ENCODE peak calls at places on chromosome 16, in six cellular contexts. F is astrocyte of the spinal cord, G is AG09309, R is coronary artery, N is stomach, H is mucosa of descending colon. Q is an unnamed sample.

GRCh38 chr16:56286819-56287218 is 95.5 kb downstream of the GNAO1 start:
- DNase-seq in F (no peak), G (no peak), R (no peak), N (no peak), H (no peak), Q (no peak)

GRCh38 chr16:2584742-2585650 is 47.2 kb downstream of the PDPK1 start:
- DNase-seq in F (peak), G (no peak), R (peak), N (no peak), H (peak), Q (no peak)

GRCh38 chr16:6258056-6258455 is 1074.6 kb upstream of the RBFOX1 start:
- DNase-seq in F (no peak), G (no peak), R (no peak), N (no peak), H (no peak), Q (no peak)

GRCh38 chr16:10947211-10947787 is 2.9 kb downstream of the CLEC16A start:
- DNase-seq in F (no peak), G (no peak), R (no peak), N (no peak), H (peak), Q (no peak)

GRCh38 chr16:50668368-50669008 is 12.6 kb downstream of the SNX20 start:
- DNase-seq in F (no peak), G (no peak), R (no peak), N (peak), H (no peak), Q (no peak)

GRCh38 chr16:84993926-84994325 is 17.4 kb downstream of the ZDHHC7 start:
- DNase-seq in F (no peak), G (no peak), R (no peak), N (no peak), H (no peak), Q (no peak)

GRCh38 chr16:18966791-18967190 is 16.9 kb upstream of the TMC7 start:
- DNase-seq in F (no peak), G (no peak), R (no peak), N (no peak), H (no peak), Q (no peak)

GRCh38 chr16:89974860-89975259 is 26.3 kb downstream of the DEF8 start:
- DNase-seq in F (no peak), G (no peak), R (no peak), N (no peak), H (no peak), Q (no peak)

GRCh38 chr16:14501331-14502255 is 128.5 kb downstream of the PARN start:
- DNase-seq in F (peak), G (peak), R (peak), N (peak), H (peak), Q (no peak)

GRCh38 chr16:21265104-21265825 is 12.8 kb downstream of the CRYM start:
- DNase-seq in F (no peak), G (no peak), R (peak), N (no peak), H (no peak), Q (no peak)

GRCh38 chr16:49596119-49596518 is 222.5 kb downstream of the C16orf78 start:
- DNase-seq in F (peak), G (no peak), R (peak), N (peak), H (no peak), Q (no peak)

GRCh38 chr16:77359065-77359502 is 75.8 kb downstream of the ADAMTS18 start:
- DNase-seq in F (peak), G (no peak), R (no peak), N (no peak), H (no peak), Q (no peak)

GRCh38 chr16:27690604-27691003 is 140.7 kb downstream of the KATNIP start:
- DNase-seq in F (peak), G (no peak), R (no peak), N (no peak), H (no peak), Q (no peak)

GRCh38 chr16:46612121-46612520 is 9.1 kb downstream of the SHCBP1 start:
- DNase-seq in F (no peak), G (no peak), R (no peak), N (no peak), H (no peak), Q (no peak)

GRCh38 chr16:50448522-50448921 is 79.7 kb upstream of the BRD7 start:
- DNase-seq in F (no peak), G (no peak), R (no peak), N (no peak), H (no peak), Q (no peak)

GRCh38 chr16:87874639-87875472 is 5.5 kb upstream of the SLC7A5 start:
- DNase-seq in F (no peak), G (no peak), R (no peak), N (no peak), H (no peak), Q (no peak)

GRCh38 chr16:48318630-48319029 is 66.6 kb downstream of the SIAH1 start:
- DNase-seq in F (peak), G (no peak), R (no peak), N (no peak), H (no peak), Q (no peak)

GRCh38 chr16:57627184-57627871 is 1.1 kb upstream of the ADGRG1 start:
- DNase-seq in F (peak), G (peak), R (no peak), N (no peak), H (no peak), Q (no peak)

GRCh38 chr16:57629516-57630401 is 1.3 kb downstream of the ADGRG1 start:
- DNase-seq in F (no peak), G (no peak), R (no peak), N (no peak), H (no peak), Q (no peak)

GRCh38 chr16:57626420-57627170 is 1.8 kb upstream of the ADGRG1 start:
- DNase-seq in F (no peak), G (no peak), R (no peak), N (no peak), H (no peak), Q (no peak)

GRCh38 chr16:57628782-57629181 is 352 bp downstream of the ADGRG1 start:
- DNase-seq in F (no peak), G (no peak), R (no peak), N (no peak), H (no peak), Q (no peak)

GRCh38 chr16:57628008-57628781 is at the start of gene ADGRG1:
- DNase-seq in F (peak), G (peak), R (peak), N (peak), H (peak), Q (no peak)
- TF ChIP-seq CTCF in F (no peak), G (no peak), R (no peak), N (peak), H (no peak), Q (no peak)

GRCh38 chr16:68695575-68695974 is 41.5 kb upstream of the CDH1 start:
- DNase-seq in F (no peak), G (no peak), R (no peak), N (no peak), H (no peak), Q (no peak)

GRCh38 chr16:68698091-68698490 is 39.0 kb upstream of the CDH1 start:
- DNase-seq in F (no peak), G (no peak), R (no peak), N (no peak), H (no peak), Q (no peak)

GRCh38 chr16:68700120-68700519 is 37.0 kb upstream of the CDH1 start:
- DNase-seq in F (no peak), G (peak), R (no peak), N (no peak), H (no peak), Q (no peak)

DNA sequence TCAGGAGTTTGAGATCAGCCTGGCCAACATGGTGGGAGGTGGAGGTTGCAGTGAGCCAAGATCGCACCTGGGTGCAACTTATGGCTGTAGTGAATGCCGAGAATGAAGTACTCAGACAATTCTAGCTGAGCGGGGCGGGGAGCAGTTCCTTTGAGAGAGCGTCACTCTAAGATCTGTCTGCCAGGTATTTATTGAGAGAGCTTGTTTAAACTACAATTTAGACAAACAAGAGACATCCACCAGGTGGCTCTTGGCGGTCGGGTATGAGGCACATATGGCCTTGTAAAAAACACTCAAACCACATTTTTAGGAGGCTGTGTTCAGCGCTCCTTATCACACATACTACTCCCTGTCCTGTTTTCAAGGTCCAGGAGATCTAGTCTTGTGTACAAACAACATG is 40.6 kb upstream of the CDH1 start:
- DNase-seq in F (no peak), G (no peak), R (no peak), N (no peak), H (no peak), Q (no peak)
- TF ChIP-seq CTCF in F (no peak), G (no peak), R (no peak), N (no peak), H (no peak), Q (no peak)

DNA sequence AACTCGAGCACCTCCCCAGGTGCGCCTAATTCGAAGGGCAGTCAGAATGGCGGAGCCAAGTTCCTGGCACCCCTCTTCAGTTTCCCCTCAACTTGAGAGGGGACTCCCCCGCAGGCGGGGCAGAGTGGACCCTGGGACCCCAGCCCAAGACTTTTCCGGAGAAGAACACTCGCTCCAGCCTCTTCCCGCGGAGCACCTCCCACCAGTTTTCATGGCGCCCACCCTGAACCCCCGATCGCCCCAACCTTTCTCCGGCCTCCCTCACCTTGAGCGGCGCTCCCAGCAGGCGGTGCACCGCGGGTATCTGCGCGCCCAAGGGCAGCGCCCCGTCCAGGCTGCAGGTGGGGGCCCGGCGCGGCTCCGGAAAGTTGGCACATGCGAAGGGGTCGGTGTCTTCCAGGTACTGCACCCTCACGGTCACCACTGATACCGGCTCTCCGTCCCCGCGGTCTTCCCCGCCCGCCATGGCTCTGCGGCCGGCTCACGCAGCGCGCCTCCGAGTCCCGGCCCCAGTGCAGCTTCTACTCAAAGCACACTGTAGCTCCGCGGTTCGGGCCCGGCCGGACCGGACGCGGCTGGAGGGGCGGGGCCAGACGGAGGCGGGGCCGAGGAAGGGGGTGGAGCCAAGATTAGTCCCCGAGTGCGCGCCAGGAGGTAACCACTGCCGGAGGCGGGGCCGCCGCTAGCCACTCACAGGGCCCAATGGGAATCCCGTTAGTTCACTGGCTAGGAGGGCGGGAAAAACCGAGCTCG is at the start of gene FHOD1:
- DNase-seq in F (peak), G (peak), R (peak), N (peak), H (peak), Q (peak)
- TF ChIP-seq CTCF in F (no peak), G (no peak), R (no peak), N (no peak), H (peak), Q (no peak)

DNA sequence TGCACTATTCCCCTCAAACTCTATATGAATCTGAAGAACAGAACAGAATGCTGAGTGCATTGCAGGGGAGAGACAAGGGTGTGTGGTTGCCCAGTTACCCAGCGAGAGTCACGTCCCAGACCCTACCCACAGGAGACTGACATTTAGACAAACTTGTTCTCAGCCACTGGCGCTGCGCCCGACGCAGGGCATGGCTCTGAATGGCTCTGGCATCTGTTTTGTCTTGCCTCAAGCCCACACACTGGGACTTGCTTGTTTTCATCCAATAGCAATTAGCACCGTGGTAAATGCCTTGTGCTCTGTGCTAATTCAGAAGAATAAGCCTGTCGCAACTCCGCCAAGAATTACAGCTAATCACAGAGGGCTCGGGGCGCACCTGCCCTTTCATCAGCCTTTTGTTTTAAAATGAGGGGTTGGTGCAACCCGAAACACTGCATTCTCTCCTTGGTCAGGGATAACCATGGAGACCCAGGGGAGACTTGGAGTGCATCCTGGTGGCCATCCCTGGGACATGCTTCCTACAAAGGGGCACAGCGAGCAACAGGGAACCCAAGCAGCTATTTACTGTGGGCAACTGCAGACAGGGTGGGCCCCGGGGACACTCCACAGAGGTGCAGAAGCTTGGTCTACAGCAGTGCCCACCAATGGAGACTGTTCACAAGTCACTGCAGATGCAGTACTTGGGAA is 220.5 kb upstream of the ZFHX3 start:
- DNase-seq in F (no peak), G (no peak), R (no peak), N (no peak), H (no peak), Q (no peak)
- TF ChIP-seq CTCF in F (peak), G (peak), R (no peak), N (no peak), H (no peak), Q (no peak)

GRCh38 chr16:86048221-86048620 is 149.3 kb downstream of the IRF8 start:
- DNase-seq in F (no peak), G (no peak), R (no peak), N (no peak), H (no peak), Q (no peak)

GRCh38 chr16:86049641-86050040 is 150.7 kb downstream of the IRF8 start:
- DNase-seq in F (no peak), G (no peak), R (no peak), N (no peak), H (no peak), Q (no peak)

GRCh38 chr16:86050591-86051375 is 151.8 kb downstream of the IRF8 start:
- DNase-seq in F (no peak), G (no peak), R (no peak), N (no peak), H (no peak), Q (no peak)

GRCh38 chr16:86050111-86050510 is 151.1 kb downstream of the IRF8 start:
- DNase-seq in F (no peak), G (no peak), R (no peak), N (no peak), H (no peak), Q (no peak)

GRCh38 chr16:86048882-86049585 is 150.1 kb downstream of the IRF8 start:
- DNase-seq in F (no peak), G (no peak), R (no peak), N (no peak), H (no peak), Q (no peak)
- TF ChIP-seq CTCF in F (no peak), G (no peak), R (no peak), N (no peak), H (no peak), Q (no peak)

DNA sequence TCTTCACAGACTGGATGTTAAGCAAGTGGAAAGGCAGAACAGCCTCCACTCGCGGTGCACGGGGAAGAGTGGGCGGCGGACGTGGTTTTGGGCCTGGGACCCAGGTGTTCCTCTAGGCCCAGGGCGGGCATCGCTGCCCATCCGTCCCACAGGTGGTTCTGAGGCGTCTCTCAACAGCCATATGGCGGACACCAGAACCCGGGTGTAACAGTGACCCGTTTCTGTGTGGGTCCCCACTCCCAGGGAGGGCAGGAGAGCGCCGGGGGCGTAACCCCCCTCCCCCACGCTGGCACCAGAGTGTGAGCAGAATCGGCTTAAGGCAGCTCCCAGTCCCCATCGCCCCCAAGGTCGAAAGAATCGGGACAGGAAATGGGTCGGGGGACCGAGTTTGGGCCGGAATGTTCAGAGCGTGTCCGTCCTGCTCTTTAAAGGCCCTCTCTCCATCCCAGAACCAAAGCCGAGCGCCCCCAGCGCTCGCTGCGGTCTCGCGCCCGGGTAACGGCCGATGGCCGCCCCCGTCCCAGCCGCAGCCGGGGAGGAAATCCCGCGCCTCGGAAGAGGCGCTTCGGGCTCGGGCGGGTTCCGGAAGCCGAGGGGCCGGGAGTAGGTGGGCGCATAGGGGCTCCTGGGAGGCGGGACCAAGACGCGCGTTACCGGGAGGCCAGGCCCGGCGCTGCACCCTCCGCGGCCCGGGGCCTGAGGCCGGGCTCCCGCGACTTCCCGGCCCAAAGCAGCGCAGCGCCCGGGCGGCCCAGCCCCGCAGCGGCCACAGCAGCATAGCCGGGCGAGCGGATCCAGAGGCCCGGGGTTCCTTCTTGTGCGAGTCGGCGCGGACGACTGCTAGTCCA is at the start of gene TK2:
- DNase-seq in F (peak), G (no peak), R (no peak), N (peak), H (peak), Q (peak)
- TF ChIP-seq CTCF in F (no peak), G (peak), R (no peak), N (no peak), H (no peak), Q (peak)

GRCh38 chr16:67279296-67280089 is at the start of gene PLEKHG4:
- DNase-seq in F (peak), G (no peak), R (no peak), N (peak), H (peak), Q (peak)
- TF ChIP-seq CTCF in F (peak), G (peak), R (peak), N (no peak), H (peak), Q (peak)

GRCh38 chr16:29912087-29912486 is 11.8 kb downstream of the ASPHD1 start:
- DNase-seq in F (no peak), G (no peak), R (no peak), N (no peak), H (no peak), Q (no peak)

GRCh38 chr16:29913514-29913913 is 12.5 kb downstream of the KCTD13 start:
- DNase-seq in F (no peak), G (no peak), R (no peak), N (no peak), H (no peak), Q (no peak)

GRCh38 chr16:29920690-29921371 is 5.2 kb downstream of the KCTD13 start:
- DNase-seq in F (no peak), G (no peak), R (no peak), N (no peak), H (no peak), Q (no peak)

GRCh38 chr16:29915590-29916247 is 10.3 kb downstream of the KCTD13 start:
- DNase-seq in F (no peak), G (peak), R (no peak), N (no peak), H (no peak), Q (no peak)

GRCh38 chr16:29916979-29917378 is 9.0 kb downstream of the KCTD13 start:
- DNase-seq in F (no peak), G (no peak), R (no peak), N (no peak), H (no peak), Q (no peak)
- TF ChIP-seq CTCF in F (no peak), G (no peak), R (no peak), N (no peak), H (no peak), Q (no peak)

GRCh38 chr16:7688811-7689210 is 356.2 kb downstream of the RBFOX1 start:
- DNase-seq in F (no peak), G (no peak), R (no peak), N (no peak), H (no peak), Q (no peak)

GRCh38 chr16:7691533-7691932 is 358.9 kb downstream of the RBFOX1 start:
- DNase-seq in F (no peak), G (no peak), R (no peak), N (no peak), H (no peak), Q (no peak)

GRCh38 chr16:7689234-7689633 is 356.6 kb downstream of the RBFOX1 start:
- DNase-seq in F (no peak), G (no peak), R (no peak), N (no peak), H (no peak), Q (no peak)
- TF ChIP-seq CTCF in F (no peak), G (no peak), R (no peak), N (no peak), H (no peak), Q (no peak)

Q was measured in progenitor cell of endocrine pancreas.